ENCODE peak calls at places on chromosomes 12 and 14, in eight cellular contexts. H, M, W, T, R, Q, C and F are unnamed samples.

GRCh38 chr14:67232066-67232465 is 9.2 kb upstream of the PALS1 start:
- DNase-seq in H (no peak), M (no peak), W (no peak), T (peak; percentile 75), R (no peak), Q (no peak), C (no peak), F (no peak)

GRCh38 chr12:18706798-18707197 is 31.0 kb downstream of the PLCZ1 start:
- DNase-seq in H (no peak), M (no peak), W (no peak), T (no peak), R (no peak), Q (no peak), C (no peak), F (no peak)

GRCh38 chr14:63167044-63167443 is 37.2 kb upstream of the RHOJ start:
- DNase-seq in H (no peak), M (no peak), W (no peak), T (no peak), R (no peak), Q (no peak), C (no peak), F (no peak)

GRCh38 chr12:46516933-46517578 is 144.5 kb upstream of the SLC38A2 start:
- DNase-seq in H (no peak), M (no peak), W (no peak), T (no peak), R (no peak), Q (no peak), C (no peak), F (no peak)

GRCh38 chr12:71958457-71958856 is 19.8 kb downstream of the TPH2 start:
- DNase-seq in H (no peak), M (no peak), W (no peak), T (no peak), R (no peak), Q (no peak), C (no peak), F (no peak)

GRCh38 chr12:26185532-26186320 is 9.6 kb upstream of the SSPN start:
- DNase-seq in H (no peak), M (no peak), W (peak; percentile 18), T (peak; percentile 88), R (no peak), Q (no peak), C (no peak), F (no peak)

GRCh38 chr12:51238037-51238509 is 553 bp upstream of the DAZAP2 start:
- DNase-seq in H (no peak), M (no peak), W (no peak), T (no peak), R (no peak), Q (no peak), C (no peak), F (no peak)

GRCh38 chr12:87809916-87810315 is 219.3 kb downstream of the C12orf50 start:
- DNase-seq in H (no peak), M (no peak), W (no peak), T (no peak), R (no peak), Q (no peak), C (no peak), F (no peak)

GRCh38 chr12:52867152-52867551 is 18.4 kb upstream of the KRT78 start:
- DNase-seq in H (no peak), M (no peak), W (no peak), T (no peak), R (no peak), Q (no peak), C (no peak), F (no peak)

GRCh38 chr14:59199614-59200013 is 11.1 kb downstream of the DAAM1 start:
- DNase-seq in H (no peak), M (no peak), W (no peak), T (no peak), R (no peak), Q (no peak), C (no peak), F (no peak)

GRCh38 chr12:52155048-52155868 is 36.6 kb downstream of the KRT80 start:
- DNase-seq in H (no peak), M (no peak), W (no peak), T (no peak), R (no peak), Q (no peak), C (peak; percentile 41), F (no peak)

GRCh38 chr14:25095784-25096390 is 45.9 kb upstream of the STXBP6 start:
- DNase-seq in H (no peak), M (no peak), W (no peak), T (no peak), R (no peak), Q (no peak), C (no peak), F (no peak)

GRCh38 chr12:32536000-32536345 is 136.6 kb downstream of the FGD4 start:
- DNase-seq in H (no peak), M (no peak), W (no peak), T (no peak), R (no peak), Q (no peak), C (no peak), F (no peak)

GRCh38 chr12:17949558-17950141 is 140.3 kb downstream of the RERGL start:
- DNase-seq in H (no peak), M (no peak), W (no peak), T (no peak), R (no peak), Q (no peak), C (no peak), F (no peak)

GRCh38 chr14:69079188-69079742 is 73.7 kb downstream of the DCAF5 start:
- DNase-seq in H (no peak), M (no peak), W (peak; percentile 17), T (peak; percentile 43), R (no peak), Q (no peak), C (no peak), F (no peak)

GRCh38 chr12:46389130-46389616 is 16.6 kb upstream of the SLC38A2 start:
- DNase-seq in H (no peak), M (no peak), W (no peak), T (no peak), R (no peak), Q (no peak), C (no peak), F (no peak)

GRCh38 chr14:36518031-36518585 is 1.9 kb downstream of the NKX2-1 start:
- DNase-seq in H (no peak), M (no peak), W (peak; percentile 62), T (no peak), R (no peak), Q (no peak), C (no peak), F (no peak)

GRCh38 chr12:117047810-117048584 is 51.2 kb downstream of the TESC start:
- DNase-seq in H (no peak), M (no peak), W (no peak), T (peak; percentile 55), R (no peak), Q (peak; percentile 47), C (no peak), F (no peak)

GRCh38 chr12:77377116-77377515 is 311.7 kb upstream of the E2F7 start:
- DNase-seq in H (no peak), M (no peak), W (no peak), T (no peak), R (no peak), Q (no peak), C (no peak), F (no peak)

GRCh38 chr12:18895946-18896345 is 158.0 kb downstream of the CAPZA3 start:
- DNase-seq in H (no peak), M (peak; percentile 91), W (peak; percentile 78), T (peak; percentile 98), R (no peak), Q (no peak), C (no peak), F (no peak)

GRCh38 chr12:14785568-14785967 is 17.7 kb downstream of the WBP11 start:
- DNase-seq in H (no peak), M (no peak), W (no peak), T (no peak), R (no peak), Q (no peak), C (no peak), F (no peak)

GRCh38 chr12:56129210-56129691 is 1.2 kb downstream of the ESYT1 start:
- DNase-seq in H (peak; percentile 56), M (peak; percentile 48), W (peak; percentile 77), T (peak; percentile 83), R (peak; percentile 9), Q (no peak), C (peak; percentile 52), F (no peak)

GRCh38 chr12:114938487-114939210 is 254.7 kb upstream of the TBX3 start:
- DNase-seq in H (no peak), M (no peak), W (no peak), T (peak; percentile 51), R (no peak), Q (no peak), C (no peak), F (peak; percentile 47)

GRCh38 chr14:101508196-101508947 is 52.9 kb upstream of the DIO3 start:
- DNase-seq in H (no peak), M (no peak), W (no peak), T (no peak), R (no peak), Q (no peak), C (no peak), F (no peak)

GRCh38 chr14:24179961-24180726 is 8.3 kb downstream of the REC8 start:
- DNase-seq in H (no peak), M (no peak), W (no peak), T (no peak), R (no peak), Q (no peak), C (no peak), F (no peak)

GRCh38 chr12:113591480-113591971 is 119.9 kb upstream of the LHX5 start:
- DNase-seq in H (no peak), M (peak; percentile 92), W (peak; percentile 71), T (peak; percentile 62), R (no peak), Q (no peak), C (no peak), F (no peak)

GRCh38 chr14:31543969-31544799 is 17.0 kb upstream of the NUBPL start:
- DNase-seq in H (no peak), M (no peak), W (peak; percentile 57), T (no peak), R (no peak), Q (no peak), C (no peak), F (no peak)

GRCh38 chr12:645563-646071 is 17.6 kb downstream of the NINJ2 start:
- DNase-seq in H (no peak), M (no peak), W (no peak), T (no peak), R (no peak), Q (peak; percentile 73), C (no peak), F (no peak)

GRCh38 chr12:49877066-49877465 is 26.6 kb downstream of the FAIM2 start:
- DNase-seq in H (no peak), M (no peak), W (no peak), T (peak; percentile 70), R (no peak), Q (no peak), C (no peak), F (no peak)

GRCh38 chr12:129615001-129615400 is 288.8 kb downstream of the TMEM132D start:
- DNase-seq in H (no peak), M (no peak), W (no peak), T (no peak), R (no peak), Q (no peak), C (no peak), F (no peak)

GRCh38 chr14:55233591-55233990 is 37.6 kb upstream of the FBXO34 start:
- DNase-seq in H (no peak), M (no peak), W (no peak), T (no peak), R (no peak), Q (no peak), C (no peak), F (no peak)